ENCODE peak calls at places on chromosomes 7 and 10, in nine cellular contexts. One of them, this sample, is unnamed.

GRCh38 chr10:31686566-31686965 is 242.1 kb downstream of the ARHGAP12 start:
- DNase-seq in upper lobe of left lung: no peak
- DNase-seq in PC-3: no peak
- DNase-seq in tibial nerve: no peak
- DNase-seq in PC-9: no peak
- DNase-seq in cardiac fibroblast: no peak
- DNase-seq in uterus: no peak
- DNase-seq in lung: no peak
- DNase-seq in upper lobe of right lung: no peak
- DNase-seq in this sample: no peak

GRCh38 chr7:34091330-34091917 is 186.1 kb downstream of the BMPER start:
- DNase-seq in PC-9: no peak
- DNase-seq in upper lobe of right lung: no peak
- DNase-seq in upper lobe of left lung: no peak
- DNase-seq in lung: no peak
- DNase-seq in uterus: no peak
- DNase-seq in PC-3: peak; percentile 63
- DNase-seq in cardiac fibroblast: peak; percentile 71
- DNase-seq in tibial nerve: peak; percentile 47
- DNase-seq in this sample: no peak

GRCh38 chr7:110568388-110568787 is 522.5 kb upstream of the LRRN3 start:
- DNase-seq in PC-9: no peak
- DNase-seq in tibial nerve: no peak
- DNase-seq in uterus: no peak
- DNase-seq in PC-3: no peak
- DNase-seq in lung: no peak
- DNase-seq in cardiac fibroblast: no peak
- DNase-seq in upper lobe of left lung: no peak
- DNase-seq in upper lobe of right lung: no peak
- DNase-seq in this sample: no peak

GRCh38 chr7:113787106-113787505 is 131.7 kb downstream of the PPP1R3A start:
- DNase-seq in cardiac fibroblast: no peak
- DNase-seq in lung: no peak
- DNase-seq in PC-3: no peak
- DNase-seq in PC-9: no peak
- DNase-seq in uterus: no peak
- DNase-seq in upper lobe of right lung: no peak
- DNase-seq in upper lobe of left lung: no peak
- DNase-seq in tibial nerve: no peak
- DNase-seq in this sample: no peak

GRCh38 chr7:70728873-70729552 is 402.9 kb upstream of the GALNT17 start:
- DNase-seq in PC-9: no peak
- DNase-seq in tibial nerve: no peak
- DNase-seq in lung: no peak
- DNase-seq in PC-3: no peak
- DNase-seq in upper lobe of left lung: no peak
- DNase-seq in upper lobe of right lung: no peak
- DNase-seq in uterus: no peak
- DNase-seq in cardiac fibroblast: no peak
- DNase-seq in this sample: no peak

GRCh38 chr10:86288695-86289576 is 77.7 kb downstream of the GRID1 start:
- DNase-seq in PC-9: no peak
- DNase-seq in PC-3: no peak
- DNase-seq in uterus: no peak
- DNase-seq in upper lobe of right lung: peak; percentile 23
- DNase-seq in cardiac fibroblast: no peak
- DNase-seq in tibial nerve: no peak
- DNase-seq in lung: peak; percentile 22
- DNase-seq in upper lobe of left lung: no peak
- DNase-seq in this sample: no peak

GRCh38 chr7:537911-538634 is 18.4 kb upstream of the PDGFA start:
- DNase-seq in uterus: peak; percentile 52
- DNase-seq in PC-3: peak; percentile 92
- DNase-seq in cardiac fibroblast: peak; percentile 88
- DNase-seq in tibial nerve: no peak
- DNase-seq in PC-9: peak; percentile 98
- DNase-seq in upper lobe of right lung: peak; percentile 89
- DNase-seq in upper lobe of left lung: peak; percentile 88
- DNase-seq in lung: peak; percentile 88
- DNase-seq in this sample: no peak

GRCh38 chr10:123766761-123767160 is 100.6 kb downstream of the GPR26 start:
- DNase-seq in upper lobe of left lung: no peak
- DNase-seq in uterus: no peak
- DNase-seq in PC-3: no peak
- DNase-seq in PC-9: no peak
- DNase-seq in lung: no peak
- DNase-seq in tibial nerve: no peak
- DNase-seq in cardiac fibroblast: no peak
- DNase-seq in upper lobe of right lung: no peak
- DNase-seq in this sample: no peak

GRCh38 chr7:78081888-78082287 is 283.3 kb downstream of the PHTF2 start:
- DNase-seq in lung: no peak
- DNase-seq in upper lobe of right lung: no peak
- DNase-seq in uterus: no peak
- DNase-seq in tibial nerve: no peak
- DNase-seq in cardiac fibroblast: no peak
- DNase-seq in PC-3: no peak
- DNase-seq in PC-9: no peak
- DNase-seq in upper lobe of left lung: no peak
- DNase-seq in this sample: no peak

GRCh38 chr7:86914468-86915054 is 144.9 kb downstream of the ELAPOR2 start:
- DNase-seq in PC-3: peak; percentile 53
- DNase-seq in upper lobe of right lung: no peak
- DNase-seq in upper lobe of left lung: no peak
- DNase-seq in lung: no peak
- DNase-seq in uterus: no peak
- DNase-seq in PC-9: no peak
- DNase-seq in tibial nerve: no peak
- DNase-seq in cardiac fibroblast: peak; percentile 43
- DNase-seq in this sample: no peak

GRCh38 chr10:88386878-88387773 is 196.0 kb downstream of the RNLS start:
- DNase-seq in PC-3: no peak
- DNase-seq in lung: peak; percentile 30
- DNase-seq in uterus: peak; percentile 21
- DNase-seq in upper lobe of left lung: no peak
- DNase-seq in cardiac fibroblast: peak; percentile 83
- DNase-seq in tibial nerve: peak; percentile 33
- DNase-seq in upper lobe of right lung: no peak
- DNase-seq in PC-9: no peak
- DNase-seq in this sample: peak; percentile 42

GRCh38 chr10:131071721-131072120 is 239.8 kb downstream of the TCERG1L start:
- DNase-seq in cardiac fibroblast: no peak
- DNase-seq in upper lobe of left lung: no peak
- DNase-seq in uterus: no peak
- DNase-seq in upper lobe of right lung: peak; percentile 21
- DNase-seq in PC-9: no peak
- DNase-seq in tibial nerve: no peak
- DNase-seq in PC-3: no peak
- DNase-seq in lung: no peak
- DNase-seq in this sample: no peak

GRCh38 chr7:151024435-151025056 is at the start of gene ATG9B:
- DNase-seq in uterus: no peak
- DNase-seq in PC-3: peak; percentile 71
- DNase-seq in upper lobe of left lung: no peak
- DNase-seq in lung: no peak
- DNase-seq in upper lobe of right lung: no peak
- DNase-seq in PC-9: peak; percentile 77
- DNase-seq in tibial nerve: no peak
- DNase-seq in cardiac fibroblast: no peak
- DNase-seq in this sample: no peak

GRCh38 chr10:62264702-62265436 is 3.8 kb downstream of the RTKN2 start:
- DNase-seq in upper lobe of left lung: no peak
- DNase-seq in PC-9: peak; percentile 36
- DNase-seq in uterus: no peak
- DNase-seq in cardiac fibroblast: peak; percentile 89
- DNase-seq in PC-3: peak; percentile 99
- DNase-seq in lung: no peak
- DNase-seq in tibial nerve: no peak
- DNase-seq in upper lobe of right lung: no peak
- DNase-seq in this sample: peak; percentile 82

GRCh38 chr7:32905175-32905662 is 13.7 kb upstream of the KBTBD2 start:
- DNase-seq in tibial nerve: peak; percentile 38
- DNase-seq in PC-9: peak; percentile 85
- DNase-seq in upper lobe of right lung: no peak
- DNase-seq in upper lobe of left lung: no peak
- DNase-seq in PC-3: no peak
- DNase-seq in uterus: peak; percentile 33
- DNase-seq in cardiac fibroblast: peak; percentile 78
- DNase-seq in lung: peak; percentile 54
- DNase-seq in this sample: peak; percentile 88

GRCh38 chr7:132240821-132241422 is 335.3 kb downstream of the PLXNA4 start:
- DNase-seq in uterus: no peak
- DNase-seq in upper lobe of right lung: no peak
- DNase-seq in lung: no peak
- DNase-seq in upper lobe of left lung: peak; percentile 25
- DNase-seq in cardiac fibroblast: no peak
- DNase-seq in PC-3: no peak
- DNase-seq in PC-9: no peak
- DNase-seq in tibial nerve: no peak
- DNase-seq in this sample: no peak

GRCh38 chr10:42926831-42927230 is 144.2 kb downstream of the BMS1 start:
- DNase-seq in upper lobe of left lung: no peak
- DNase-seq in cardiac fibroblast: peak; percentile 46
- DNase-seq in PC-9: no peak
- DNase-seq in PC-3: no peak
- DNase-seq in tibial nerve: no peak
- DNase-seq in upper lobe of right lung: no peak
- DNase-seq in uterus: no peak
- DNase-seq in lung: no peak
- DNase-seq in this sample: no peak

GRCh38 chr10:119408072-119408471 is 134.4 kb downstream of the RGS10 start:
- DNase-seq in upper lobe of left lung: no peak
- DNase-seq in PC-3: no peak
- DNase-seq in PC-9: no peak
- DNase-seq in cardiac fibroblast: no peak
- DNase-seq in upper lobe of right lung: no peak
- DNase-seq in lung: no peak
- DNase-seq in uterus: no peak
- DNase-seq in tibial nerve: no peak
- DNase-seq in this sample: no peak

GRCh38 chr10:125515571-125515970 is 167.4 kb downstream of the TEX36 start:
- DNase-seq in PC-9: no peak
- DNase-seq in upper lobe of right lung: no peak
- DNase-seq in upper lobe of left lung: no peak
- DNase-seq in lung: no peak
- DNase-seq in cardiac fibroblast: no peak
- DNase-seq in tibial nerve: no peak
- DNase-seq in uterus: no peak
- DNase-seq in PC-3: no peak
- DNase-seq in this sample: no peak

GRCh38 chr10:103542764-103543616 is 49.5 kb downstream of the NEURL1 start:
- DNase-seq in tibial nerve: peak; percentile 31
- DNase-seq in cardiac fibroblast: peak; percentile 69
- DNase-seq in PC-9: no peak
- DNase-seq in upper lobe of right lung: peak; percentile 59
- DNase-seq in uterus: peak; percentile 54
- DNase-seq in upper lobe of left lung: no peak
- DNase-seq in PC-3: peak; percentile 58
- DNase-seq in lung: no peak
- DNase-seq in this sample: no peak
- H3K4me3 ChIP-seq in tibial nerve: peak overlapping the region; percentile 47
- H3K4me3 ChIP-seq in cardiac fibroblast: no peak overlapping the region
- H3K4me3 ChIP-seq in PC-9: no peak overlapping the region
- H3K4me3 ChIP-seq in upper lobe of right lung: peak overlapping the region; percentile 39
- H3K4me3 ChIP-seq in uterus: no peak overlapping the region
- H3K4me3 ChIP-seq in upper lobe of left lung: no peak overlapping the region
- H3K4me3 ChIP-seq in PC-3: peak overlapping the region; percentile 63
- H3K4me3 ChIP-seq in lung: no peak overlapping the region
- H3K4me3 ChIP-seq in this sample: no peak overlapping the region

GRCh38 chr7:47573758-47574472 is 8.0 kb downstream of the TNS3 start:
- DNase-seq in PC-3: peak; percentile 77
- DNase-seq in cardiac fibroblast: peak; percentile 74
- DNase-seq in lung: no peak
- DNase-seq in PC-9: peak; percentile 64
- DNase-seq in upper lobe of right lung: no peak
- DNase-seq in tibial nerve: no peak
- DNase-seq in upper lobe of left lung: no peak
- DNase-seq in uterus: peak; percentile 67
- DNase-seq in this sample: peak; percentile 71
- H3K4me3 ChIP-seq in PC-3: peak overlapping the region; percentile 25
- H3K4me3 ChIP-seq in cardiac fibroblast: no peak overlapping the region
- H3K4me3 ChIP-seq in lung: no peak overlapping the region
- H3K4me3 ChIP-seq in PC-9: peak overlapping the region; percentile 36
- H3K4me3 ChIP-seq in upper lobe of right lung: no peak overlapping the region
- H3K4me3 ChIP-seq in tibial nerve: no peak overlapping the region
- H3K4me3 ChIP-seq in upper lobe of left lung: no peak overlapping the region
- H3K4me3 ChIP-seq in uterus: no peak overlapping the region
- H3K4me3 ChIP-seq in this sample: no peak overlapping the region

DNA sequence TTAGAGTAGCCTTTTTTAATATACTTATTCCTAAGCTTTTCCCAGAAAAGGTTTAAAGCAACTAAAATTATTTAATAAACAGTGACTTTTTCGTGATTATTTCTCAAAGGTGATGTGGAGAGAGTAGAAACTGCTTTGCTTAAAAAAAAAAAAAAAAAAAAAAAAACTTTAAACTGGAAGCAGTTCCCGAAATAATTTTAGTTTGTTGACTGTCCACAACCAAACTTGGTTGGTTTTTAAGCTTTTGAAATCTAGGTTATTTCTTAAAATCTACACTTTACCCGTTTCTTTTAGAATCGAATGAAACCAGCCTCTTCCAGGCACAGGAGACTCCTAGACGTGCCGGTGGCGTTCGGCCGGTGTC is 7.2 kb downstream of the SKAP2 start:
- DNase-seq in PC-9: no peak
- DNase-seq in upper lobe of left lung: peak; percentile 20
- DNase-seq in uterus: no peak
- DNase-seq in lung: no peak
- DNase-seq in cardiac fibroblast: no peak
- DNase-seq in tibial nerve: no peak
- DNase-seq in PC-3: no peak
- DNase-seq in upper lobe of right lung: no peak
- DNase-seq in this sample: no peak
- H3K4me3 ChIP-seq in PC-9: no peak overlapping the region
- H3K4me3 ChIP-seq in upper lobe of left lung: peak overlapping the region; percentile 20
- H3K4me3 ChIP-seq in uterus: no peak overlapping the region
- H3K4me3 ChIP-seq in lung: peak overlapping the region; percentile 15
- H3K4me3 ChIP-seq in cardiac fibroblast: no peak overlapping the region
- H3K4me3 ChIP-seq in tibial nerve: peak overlapping the region; percentile 43
- H3K4me3 ChIP-seq in PC-3: no peak overlapping the region
- H3K4me3 ChIP-seq in upper lobe of right lung: peak overlapping the region; percentile 46
- H3K4me3 ChIP-seq in this sample: no peak overlapping the region

DNA sequence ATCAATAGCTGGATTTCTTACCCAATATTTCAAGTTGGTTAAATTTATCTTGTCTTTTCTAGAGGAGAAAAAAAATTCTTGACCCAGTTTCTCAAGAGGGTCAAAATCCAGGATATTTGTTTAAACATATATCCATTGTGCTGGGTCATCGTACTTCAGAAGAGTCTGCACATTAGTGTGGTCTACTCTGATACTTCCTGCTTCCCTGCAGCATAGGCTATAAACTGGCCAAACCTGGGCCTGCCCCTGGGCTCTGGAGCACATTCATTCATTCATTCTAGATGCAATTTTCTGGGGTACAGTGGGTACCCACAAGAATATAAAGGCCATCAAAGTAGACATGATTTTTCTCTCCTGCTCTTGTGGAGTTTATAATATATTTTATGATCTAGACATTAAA is 142.1 kb upstream of the WNT16 start:
- DNase-seq in PC-3: no peak
- DNase-seq in upper lobe of right lung: no peak
- DNase-seq in tibial nerve: no peak
- DNase-seq in PC-9: no peak
- DNase-seq in lung: no peak
- DNase-seq in upper lobe of left lung: no peak
- DNase-seq in uterus: no peak
- DNase-seq in cardiac fibroblast: no peak
- DNase-seq in this sample: no peak
- H3K4me3 ChIP-seq in PC-3: no peak overlapping the region
- H3K4me3 ChIP-seq in upper lobe of right lung: no peak overlapping the region
- H3K4me3 ChIP-seq in tibial nerve: no peak overlapping the region
- H3K4me3 ChIP-seq in PC-9: no peak overlapping the region
- H3K4me3 ChIP-seq in lung: no peak overlapping the region
- H3K4me3 ChIP-seq in upper lobe of left lung: no peak overlapping the region
- H3K4me3 ChIP-seq in uterus: no peak overlapping the region
- H3K4me3 ChIP-seq in cardiac fibroblast: no peak overlapping the region
- H3K4me3 ChIP-seq in this sample: no peak overlapping the region